ENCODE peak calls at places on chromosomes 5 and 9, in ten cellular contexts. N is nephron progenitor cell, O is IMR-90, L is uterus, X is left ventricle myocardium inferior, V is bronchial epithelial cell, C is colonic mucosa, U is right atrium auricular region, T is GM13977, Z is psoas muscle. R is an unnamed sample.

GRCh38 chr5:45162974-45163373 is 354.2 kb downstream of the MRPS30 start:
- DNase-seq in X (no peak), Z (no peak), C (no peak), N (no peak), T (no peak), U (no peak), O (no peak), L (no peak), V (no peak), R (no peak)

GRCh38 chr9:4894076-4894475 is 91.0 kb upstream of the JAK2 start:
- DNase-seq in X (no peak), Z (no peak), C (no peak), O (peak), L (no peak), U (no peak), V (peak), N (no peak), T (no peak), R (no peak)

GRCh38 chr5:141374627-141375026 is 936 bp downstream of the PCDHGA6 start:
- DNase-seq in O (no peak), C (no peak), X (no peak), U (no peak), L (no peak), N (no peak), Z (no peak), V (no peak), T (no peak), R (no peak)

GRCh38 chr9:124033348-124033747 is 21.8 kb downstream of the LHX2 start:
- DNase-seq in Z (no peak), N (no peak), C (no peak), U (no peak), X (no peak), V (no peak), O (no peak), L (no peak), T (no peak), R (no peak)

GRCh38 chr5:127802477-127802865 is 99.3 kb downstream of the CCDC192 start:
- DNase-seq in V (no peak), O (peak), Z (no peak), T (no peak), C (no peak), L (no peak), U (no peak), N (no peak), X (no peak), R (no peak)

GRCh38 chr9:84397822-84398221 is 57.3 kb upstream of the SLC28A3 start:
- DNase-seq in X (no peak), C (no peak), L (no peak), Z (no peak), T (no peak), V (peak), O (peak), U (no peak), N (peak), R (no peak)

GRCh38 chr9:129225815-129226214 is 47.8 kb upstream of the IER5L start:
- DNase-seq in U (peak), X (peak), V (peak), Z (peak), L (peak), N (peak), T (no peak), C (peak), O (peak), R (peak)

GRCh38 chr9:6955251-6955921 is 197.6 kb downstream of the KDM4C start:
- DNase-seq in X (no peak), T (peak), Z (no peak), U (no peak), L (no peak), O (peak), C (no peak), N (peak), V (no peak), R (no peak)

GRCh38 chr5:120122711-120123110 is 341.4 kb upstream of the PRR16 start:
- DNase-seq in L (no peak), N (no peak), V (no peak), U (no peak), X (no peak), O (no peak), T (no peak), C (no peak), Z (no peak), R (no peak)

GRCh38 chr9:76403352-76403751 is 9.1 kb upstream of the RFK start:
- DNase-seq in O (peak), Z (no peak), X (no peak), U (no peak), N (no peak), T (peak), V (peak), C (no peak), L (no peak), R (no peak)

GRCh38 chr5:154214236-154215106 is 23.9 kb downstream of the GALNT10 start:
- DNase-seq in X (no peak), U (no peak), V (peak), Z (no peak), T (peak), L (no peak), O (peak), N (no peak), C (no peak), R (no peak)

GRCh38 chr9:137163101-137163661 is 6.7 kb downstream of the LRRC26 start:
- DNase-seq in X (no peak), T (no peak), N (peak), Z (no peak), U (no peak), V (no peak), C (no peak), O (no peak), L (no peak), R (peak)

GRCh38 chr9:95512751-95513120 is 4.0 kb downstream of the PTCH1 start:
- DNase-seq in X (no peak), V (no peak), U (no peak), O (no peak), C (no peak), Z (no peak), T (no peak), L (no peak), N (no peak), R (no peak)

GRCh38 chr5:42842860-42843641 is 31.4 kb upstream of the SELENOP start:
- DNase-seq in V (no peak), N (no peak), L (peak), O (no peak), Z (no peak), C (no peak), X (no peak), T (no peak), U (no peak), R (no peak)

GRCh38 chr5:153752890-153753289 is 262.4 kb downstream of the GRIA1 start:
- DNase-seq in T (no peak), O (no peak), V (no peak), Z (no peak), N (no peak), C (no peak), L (no peak), X (no peak), U (no peak), R (no peak)

GRCh38 chr5:102755691-102756371 is 726 bp downstream of the PAM start:
- DNase-seq in N (peak), U (peak), V (peak), Z (peak), L (peak), C (peak), T (peak), O (peak), X (peak), R (peak)

GRCh38 chr9:35350827-35351549 is 138.9 kb upstream of the RUSC2 start:
- DNase-seq in C (no peak), Z (no peak), O (peak), N (no peak), X (no peak), L (no peak), T (no peak), V (no peak), U (no peak), R (no peak)

GRCh38 chr5:40124367-40124766 is 555.3 kb upstream of the PTGER4 start:
- DNase-seq in T (no peak), X (no peak), C (no peak), O (no peak), N (no peak), V (no peak), Z (no peak), L (no peak), U (no peak), R (no peak)

GRCh38 chr5:82174128-82174918 is 103.8 kb downstream of the RPS23 start:
- DNase-seq in L (peak), T (peak), U (peak), N (peak), Z (peak), C (peak), X (peak), V (peak), O (peak), R (peak)

GRCh38 chr9:88711719-88712118 is 176.7 kb downstream of the NXNL2 start:
- DNase-seq in X (no peak), Z (no peak), V (no peak), T (no peak), L (no peak), C (no peak), N (no peak), U (no peak), O (no peak), R (no peak)

GRCh38 chr9:117825609-117826347 is 121.6 kb downstream of the TLR4 start:
- DNase-seq in T (no peak), L (no peak), C (no peak), U (no peak), O (no peak), V (no peak), Z (no peak), X (no peak), N (no peak), R (no peak)

GRCh38 chr5:57277085-57277484 is 103.2 kb downstream of the GPBP1 start:
- DNase-seq in N (no peak), T (no peak), V (peak), O (peak), L (no peak), C (no peak), X (no peak), U (no peak), Z (no peak), R (no peak)

GRCh38 chr9:38686923-38687322 is 33.0 kb downstream of the FAM240B start:
- DNase-seq in C (no peak), Z (no peak), X (no peak), N (no peak), L (no peak), U (peak), V (no peak), T (no peak), O (no peak), R (peak)

GRCh38 chr5:143554918-143555477 is 151.5 kb upstream of the NR3C1 start:
- DNase-seq in N (no peak), O (peak), V (peak), L (no peak), U (no peak), C (no peak), Z (no peak), X (no peak), T (no peak), R (no peak)

GRCh38 chr5:23507278-23507685 is at the start of gene PRDM9:
- DNase-seq in C (no peak), Z (peak), X (peak), O (no peak), T (no peak), V (peak), N (no peak), U (no peak), L (peak), R (peak)

GRCh38 chr9:76365028-76365427 is 29.2 kb downstream of the RFK start:
- DNase-seq in C (no peak), T (no peak), X (no peak), V (peak), L (no peak), U (no peak), O (peak), Z (no peak), N (no peak), R (no peak)

GRCh38 chr9:132220069-132220468 is 58.2 kb downstream of the NTNG2 start:
- DNase-seq in X (no peak), N (no peak), O (no peak), L (no peak), V (no peak), T (no peak), C (no peak), Z (no peak), U (no peak), R (no peak)

GRCh38 chr5:14760548-14761002 is 96.1 kb downstream of the OTULIN start:
- DNase-seq in T (no peak), C (no peak), O (no peak), N (no peak), X (peak), L (no peak), Z (peak), U (no peak), V (no peak), R (no peak)

GRCh38 chr9:133031496-133031911 is 707 bp downstream of the GTF3C5 start:
- DNase-seq in C (no peak), N (no peak), O (no peak), X (no peak), L (no peak), Z (no peak), U (no peak), V (peak), T (no peak), R (peak)

GRCh38 chr5:378301-378891 is 56.9 kb downstream of the AHRR start:
- DNase-seq in C (peak), O (peak), V (no peak), L (no peak), T (no peak), Z (no peak), N (no peak), X (no peak), U (peak), R (peak)

GRCh38 chr9:110142868-110143866 is 64.8 kb downstream of the C9orf152 start:
- DNase-seq in X (no peak), L (no peak), Z (no peak), V (no peak), U (no peak), T (peak), N (no peak), C (no peak), O (no peak), R (peak)

GRCh38 chr5:180098526-180098925 is 27.0 kb upstream of the RNF130 start:
- DNase-seq in N (no peak), L (no peak), C (no peak), X (no peak), Z (no peak), T (no peak), U (no peak), V (no peak), O (no peak), R (no peak)

GRCh38 chr5:25295067-25295466 is 650.3 kb upstream of the CDH10 start:
- DNase-seq in O (no peak), X (no peak), T (no peak), C (no peak), L (no peak), U (no peak), Z (no peak), V (peak), N (no peak), R (no peak)

GRCh38 chr5:163489055-163489744 is 16.2 kb upstream of the MAT2B start:
- DNase-seq in N (no peak), T (no peak), X (no peak), Z (no peak), C (no peak), L (no peak), U (no peak), O (peak), V (peak), R (peak)

GRCh38 chr5:81303563-81303962 is 2.2 kb downstream of the ZCCHC9 start:
- DNase-seq in U (no peak), Z (no peak), C (no peak), X (no peak), N (no peak), L (no peak), O (peak), V (peak), T (no peak), R (no peak)

GRCh38 chr5:89946514-89946913 is 463.0 kb downstream of the CETN3 start:
- DNase-seq in Z (no peak), L (no peak), V (no peak), O (no peak), U (no peak), N (no peak), T (no peak), X (no peak), C (no peak), R (no peak)

GRCh38 chr9:136899196-136899595 is 12.9 kb downstream of the TRAF2 start:
- DNase-seq in L (no peak), Z (no peak), C (peak), O (no peak), T (peak), X (no peak), V (no peak), U (no peak), N (no peak), R (no peak)

GRCh38 chr9:127311239-127311741 is 46.7 kb downstream of the GARNL3 start:
- DNase-seq in T (peak), U (peak), Z (no peak), L (no peak), O (peak), X (no peak), C (peak), V (peak), N (peak), R (peak)

GRCh38 chr5:74227081-74227480 is 413.4 kb downstream of the ENC1 start:
- DNase-seq in X (no peak), T (no peak), O (no peak), C (no peak), L (no peak), Z (peak), U (no peak), V (no peak), N (no peak), R (no peak)

GRCh38 chr9:101445353-101446029 is 9.9 kb upstream of the ALDOB start:
- DNase-seq in V (no peak), C (no peak), O (peak), T (no peak), Z (no peak), L (no peak), N (no peak), X (no peak), U (no peak), R (no peak)

GRCh38 chr9:101446732-101447131 is 11.2 kb upstream of the ALDOB start:
- DNase-seq in O (no peak), C (no peak), T (no peak), N (no peak), X (no peak), V (no peak), Z (no peak), L (no peak), U (no peak), R (no peak)

GRCh38 chr9:101442248-101443136 is 6.9 kb upstream of the ALDOB start:
- DNase-seq in T (no peak), V (no peak), C (no peak), L (no peak), U (no peak), N (no peak), O (no peak), Z (no peak), X (peak), R (no peak)

GRCh38 chr9:101440714-101441230 is 5.2 kb upstream of the ALDOB start:
- DNase-seq in T (no peak), U (no peak), C (no peak), L (no peak), V (no peak), X (no peak), N (no peak), O (no peak), Z (no peak), R (no peak)

GRCh38 chr9:101443358-101443757 is 7.8 kb upstream of the ALDOB start:
- DNase-seq in X (peak), O (no peak), L (no peak), U (peak), N (no peak), V (no peak), C (no peak), Z (peak), T (no peak), R (peak)
- TF ChIP-seq CTCF in X (no peak), O (no peak), L (no peak), U (no peak), N (no peak), V (no peak), C (no peak), Z (no peak), T (no peak), R (no peak)

GRCh38 chr5:109996246-109996645 is 306.5 kb downstream of the MAN2A1 start:
- DNase-seq in N (no peak), L (no peak), Z (no peak), X (no peak), U (no peak), T (no peak), O (no peak), C (no peak), V (no peak), R (no peak)
- TF ChIP-seq CTCF in N (no peak), L (no peak), Z (no peak), X (no peak), U (no peak), T (no peak), O (no peak), C (no peak), V (no peak), R (no peak)

GRCh38 chr5:83531661-83532060 is 60.1 kb downstream of the VCAN start:
- DNase-seq in T (no peak), Z (no peak), N (no peak), L (no peak), V (no peak), U (no peak), X (no peak), O (no peak), C (no peak), R (no peak)
- TF ChIP-seq CTCF in T (no peak), Z (no peak), N (no peak), L (no peak), V (no peak), U (no peak), X (no peak), O (no peak), C (no peak), R (no peak)

GRCh38 chr9:21523021-21524014 is 41.2 kb upstream of the IFNE start:
- DNase-seq in L (no peak), C (no peak), Z (no peak), N (no peak), O (no peak), T (no peak), U (no peak), X (no peak), V (no peak), R (no peak)

GRCh38 chr9:21525174-21525573 is 43.1 kb upstream of the IFNE start:
- DNase-seq in X (no peak), C (no peak), N (no peak), T (no peak), L (no peak), U (no peak), O (no peak), V (no peak), Z (no peak), R (no peak)

GRCh38 chr9:21528123-21528808 is 46.2 kb upstream of the IFNE start:
- DNase-seq in T (no peak), X (no peak), L (no peak), C (no peak), Z (no peak), V (no peak), U (no peak), O (no peak), N (no peak), R (no peak)

GRCh38 chr9:21524099-21524830 is 42.2 kb upstream of the IFNE start:
- DNase-seq in N (no peak), U (no peak), O (no peak), V (no peak), T (no peak), C (no peak), X (no peak), L (no peak), Z (no peak), R (no peak)

DNA sequence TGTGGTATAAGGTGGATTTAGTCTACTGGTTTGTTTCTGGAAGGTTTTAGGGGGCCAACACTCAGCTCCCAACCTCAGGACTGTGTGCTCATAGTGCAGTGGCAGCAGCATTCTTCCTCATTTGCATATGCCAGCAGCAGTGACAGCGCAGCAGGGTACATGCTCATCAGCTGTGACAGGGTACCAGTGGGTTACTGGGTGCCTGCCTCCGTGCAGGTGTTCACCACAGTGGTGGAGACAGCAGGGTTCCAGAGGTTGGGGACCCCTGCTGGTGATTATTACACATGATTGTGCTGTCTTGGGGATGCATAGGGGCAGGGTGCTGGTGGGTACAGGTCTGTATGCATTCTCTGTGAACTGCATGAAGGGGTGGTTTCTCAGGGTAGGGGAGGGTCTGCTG is 45.5 kb upstream of the IFNE start:
- DNase-seq in V (no peak), C (no peak), T (no peak), N (no peak), O (no peak), L (no peak), Z (no peak), U (no peak), X (no peak), R (no peak)
- TF ChIP-seq CTCF in V (no peak), C (no peak), T (peak), N (no peak), O (no peak), L (no peak), Z (no peak), U (no peak), X (no peak), R (no peak)